ENCODE peak calls at places on chromosomes 6 and 20, in eight cellular contexts. A is germinal center, S is NCI-H345, I is NCI-H1436, T is left lung, X is T-helper 1 cell, Y is C1 segment of cervical spinal cord, M is HEK293T. Z is an unnamed sample.

GRCh38 chr6:169938731-169939130 is 187.3 kb downstream of the ERMARD start:
- DNase-seq in I (no peak), A (no peak), Y (no peak), T (no peak), S (no peak), X (no peak), M (no peak), Z (no peak)

GRCh38 chr20:16098890-16099639 is 474.2 kb downstream of the KIF16B start:
- DNase-seq in I (no peak), A (no peak), T (no peak), X (no peak), M (no peak), S (no peak), Y (no peak), Z (no peak)

GRCh38 chr6:162442675-162443074 is 284.9 kb downstream of the PRKN start:
- DNase-seq in A (no peak), Y (peak; percentile 11), M (peak; percentile 58), T (no peak), X (no peak), I (no peak), S (no peak), Z (no peak)

GRCh38 chr6:142537612-142538478 is 236.0 kb downstream of the ADGRG6 start:
- DNase-seq in T (no peak), X (no peak), Y (no peak), I (peak; percentile 30), M (peak; percentile 48), A (no peak), S (no peak), Z (no peak)

GRCh38 chr6:78867370-78868040 is at the start of gene IRAK1BP1:
- DNase-seq in M (peak; percentile 87), A (peak; percentile 86), I (peak; percentile 76), Y (peak; percentile 76), X (peak; percentile 39), S (peak; percentile 88), T (peak; percentile 92), Z (peak; percentile 71)

GRCh38 chr20:53163486-53163885 is 191.3 kb downstream of the TSHZ2 start:
- DNase-seq in S (no peak), Y (no peak), X (no peak), A (no peak), T (no peak), M (no peak), I (no peak), Z (no peak)

GRCh38 chr6:57040011-57040410 is 6.5 kb upstream of the KIAA1586 start:
- DNase-seq in A (no peak), Y (no peak), M (no peak), X (no peak), I (no peak), S (peak; percentile 2), T (no peak), Z (no peak)

GRCh38 chr20:36384022-36384619 is 78.0 kb downstream of the DLGAP4 start:
- DNase-seq in A (peak; percentile 28), X (no peak), S (no peak), Y (no peak), I (no peak), T (no peak), M (peak; percentile 68), Z (peak; percentile 27)

GRCh38 chr6:7881765-7882500 is 28.7 kb downstream of the TXNDC5 start:
- DNase-seq in I (no peak), A (no peak), T (no peak), Y (no peak), M (no peak), S (no peak), X (no peak), Z (no peak)

GRCh38 chr6:68757821-68758220 is 122.7 kb downstream of the ADGRB3 start:
- DNase-seq in I (no peak), T (no peak), S (no peak), X (no peak), M (no peak), A (no peak), Y (no peak), Z (no peak)

GRCh38 chr6:30615958-30616810 is 859 bp downstream of the PPP1R10 start:
- DNase-seq in M (no peak), I (peak; percentile 48), T (no peak), Y (no peak), S (peak; percentile 46), X (no peak), A (no peak), Z (peak; percentile 80)

GRCh38 chr6:140970485-140970884 is 1162.2 kb upstream of the GJE1 start:
- DNase-seq in T (no peak), A (no peak), S (no peak), Y (no peak), X (no peak), M (no peak), I (no peak), Z (no peak)

GRCh38 chr6:168147205-168147738 is 68.3 kb upstream of the FRMD1 start:
- DNase-seq in S (peak; percentile 80), M (peak; percentile 65), A (no peak), Y (no peak), T (no peak), X (no peak), I (no peak), Z (no peak)

GRCh38 chr20:43416591-43417228 is 41.0 kb upstream of the SRSF6 start:
- DNase-seq in M (no peak), I (no peak), A (no peak), S (no peak), Y (no peak), T (no peak), X (no peak), Z (no peak)

Z was measured in stimulated activated naive CD4-positive, alpha-beta T cell.